ENCODE peak calls at places on chromosome 1, in five cellular contexts. One of them, this sample, is unnamed.

GRCh38 chr1:164360265-164360664 is 198.7 kb upstream of the PBX1 start:
- DNase-seq in HFF-Myc: no peak
- DNase-seq in spleen: no peak
- DNase-seq in BJ: no peak
- DNase-seq in prostate gland: no peak
- DNase-seq in this sample: no peak

GRCh38 chr1:21662426-21663250 is 6.5 kb downstream of the RAP1GAP start:
- DNase-seq in prostate gland: no peak
- DNase-seq in spleen: peak; percentile 27
- DNase-seq in HFF-Myc: no peak
- DNase-seq in BJ: no peak
- DNase-seq in this sample: no peak

GRCh38 chr1:167634435-167634834 is 4.4 kb downstream of the RCSD1 start:
- DNase-seq in BJ: no peak
- DNase-seq in prostate gland: no peak
- DNase-seq in HFF-Myc: no peak
- DNase-seq in spleen: no peak
- DNase-seq in this sample: no peak

GRCh38 chr1:54854376-54855020 is 32.5 kb downstream of the DHCR24 start:
- DNase-seq in BJ: no peak
- DNase-seq in prostate gland: no peak
- DNase-seq in HFF-Myc: no peak
- DNase-seq in spleen: no peak
- DNase-seq in this sample: no peak

GRCh38 chr1:181134543-181135461 is 46.3 kb downstream of the IER5 start:
- DNase-seq in BJ: no peak
- DNase-seq in HFF-Myc: peak; percentile 73
- DNase-seq in spleen: peak; percentile 85
- DNase-seq in prostate gland: peak; percentile 81
- DNase-seq in this sample: no peak

GRCh38 chr1:205374205-205375078 is 17.7 kb upstream of the KLHDC8A start:
- DNase-seq in HFF-Myc: no peak
- DNase-seq in spleen: no peak
- DNase-seq in BJ: peak; percentile 7
- DNase-seq in prostate gland: no peak
- DNase-seq in this sample: no peak

GRCh38 chr1:16387201-16388185 is 20.5 kb downstream of the SZRD1 start:
- DNase-seq in spleen: no peak
- DNase-seq in prostate gland: no peak
- DNase-seq in HFF-Myc: no peak
- DNase-seq in BJ: no peak
- DNase-seq in this sample: no peak

GRCh38 chr1:201268604-201269151 is 14.6 kb upstream of the PKP1 start:
- DNase-seq in BJ: peak; percentile 12
- DNase-seq in HFF-Myc: peak; percentile 44
- DNase-seq in prostate gland: no peak
- DNase-seq in spleen: peak; percentile 62
- DNase-seq in this sample: peak; percentile 52

GRCh38 chr1:12610305-12610935 is 7.6 kb downstream of the DHRS3 start:
- DNase-seq in spleen: no peak
- DNase-seq in HFF-Myc: no peak
- DNase-seq in prostate gland: no peak
- DNase-seq in BJ: no peak
- DNase-seq in this sample: no peak

GRCh38 chr1:93079685-93080141 is 630 bp downstream of the MTF2 start:
- DNase-seq in BJ: no peak
- DNase-seq in prostate gland: peak; percentile 10
- DNase-seq in HFF-Myc: no peak
- DNase-seq in spleen: peak; percentile 79
- DNase-seq in this sample: no peak

GRCh38 chr1:145985502-145986439 is 10.6 kb downstream of the TXNIP start:
- DNase-seq in BJ: no peak
- DNase-seq in prostate gland: no peak
- DNase-seq in HFF-Myc: no peak
- DNase-seq in spleen: no peak
- DNase-seq in this sample: no peak

GRCh38 chr1:78005755-78006154 is 1.0 kb downstream of the DNAJB4 start:
- DNase-seq in BJ: peak; percentile 63
- DNase-seq in prostate gland: peak; percentile 35
- DNase-seq in HFF-Myc: peak; percentile 70
- DNase-seq in spleen: no peak
- DNase-seq in this sample: peak; percentile 77

GRCh38 chr1:53540604-53541262 is 81.5 kb downstream of the DMRTB1 start:
- DNase-seq in spleen: peak; percentile 47
- DNase-seq in BJ: no peak
- DNase-seq in HFF-Myc: no peak
- DNase-seq in prostate gland: no peak
- DNase-seq in this sample: no peak

GRCh38 chr1:11550664-11551283 is 71.8 kb downstream of the DISP3 start:
- DNase-seq in spleen: no peak
- DNase-seq in prostate gland: peak; percentile 51
- DNase-seq in HFF-Myc: peak; percentile 78
- DNase-seq in BJ: peak; percentile 3
- DNase-seq in this sample: peak; percentile 16

GRCh38 chr1:107252271-107252670 is 111.4 kb downstream of the NTNG1 start:
- DNase-seq in prostate gland: no peak
- DNase-seq in BJ: no peak
- DNase-seq in HFF-Myc: no peak
- DNase-seq in spleen: no peak
- DNase-seq in this sample: no peak

GRCh38 chr1:84960371-84960770 is 36.5 kb downstream of the MCOLN2 start:
- DNase-seq in BJ: peak; percentile 81
- DNase-seq in HFF-Myc: no peak
- DNase-seq in spleen: no peak
- DNase-seq in prostate gland: no peak
- DNase-seq in this sample: peak; percentile 52

GRCh38 chr1:115099693-115100050 is 10.4 kb upstream of the TSPAN2 start:
- DNase-seq in spleen: no peak
- DNase-seq in prostate gland: no peak
- DNase-seq in HFF-Myc: no peak
- DNase-seq in BJ: no peak
- DNase-seq in this sample: no peak

GRCh38 chr1:151993734-151994496 is at the start of gene S100A10:
- DNase-seq in spleen: peak; percentile 93
- DNase-seq in HFF-Myc: no peak
- DNase-seq in prostate gland: peak; percentile 70
- DNase-seq in BJ: no peak
- DNase-seq in this sample: no peak

GRCh38 chr1:21734526-21734925 is 48.4 kb downstream of the USP48 start:
- DNase-seq in spleen: no peak
- DNase-seq in BJ: no peak
- DNase-seq in prostate gland: no peak
- DNase-seq in HFF-Myc: no peak
- DNase-seq in this sample: no peak

GRCh38 chr1:8137406-8138244 is 111.5 kb upstream of the ERRFI1 start:
- DNase-seq in spleen: no peak
- DNase-seq in prostate gland: no peak
- DNase-seq in BJ: peak; percentile 98
- DNase-seq in HFF-Myc: peak; percentile 79
- DNase-seq in this sample: peak; percentile 89

GRCh38 chr1:244603498-244603897 is 49.4 kb upstream of the DESI2 start:
- DNase-seq in BJ: no peak
- DNase-seq in prostate gland: no peak
- DNase-seq in HFF-Myc: peak; percentile 14
- DNase-seq in spleen: no peak
- DNase-seq in this sample: peak; percentile 8

GRCh38 chr1:1672181-1672965 is 13.6 kb upstream of the CDK11B start:
- DNase-seq in spleen: peak; percentile 63
- DNase-seq in HFF-Myc: no peak
- DNase-seq in prostate gland: no peak
- DNase-seq in BJ: no peak
- DNase-seq in this sample: no peak

GRCh38 chr1:181087400-181087901 is 1.0 kb upstream of the IER5 start:
- DNase-seq in HFF-Myc: no peak
- DNase-seq in prostate gland: no peak
- DNase-seq in BJ: no peak
- DNase-seq in spleen: no peak
- DNase-seq in this sample: no peak

GRCh38 chr1:51946300-51946699 is 44.2 kb downstream of the RAB3B start:
- DNase-seq in HFF-Myc: no peak
- DNase-seq in BJ: no peak
- DNase-seq in prostate gland: no peak
- DNase-seq in spleen: no peak
- DNase-seq in this sample: no peak

GRCh38 chr1:157994081-157994581 is 686 bp downstream of the KIRREL1 start:
- DNase-seq in BJ: no peak
- DNase-seq in spleen: no peak
- DNase-seq in HFF-Myc: no peak
- DNase-seq in prostate gland: no peak
- DNase-seq in this sample: no peak

GRCh38 chr1:157994704-157995540 is 1.5 kb downstream of the KIRREL1 start:
- DNase-seq in prostate gland: no peak
- DNase-seq in BJ: no peak
- DNase-seq in HFF-Myc: no peak
- DNase-seq in spleen: no peak
- DNase-seq in this sample: no peak

GRCh38 chr1:157992813-157993178 is 649 bp upstream of the KIRREL1 start:
- DNase-seq in spleen: no peak
- DNase-seq in HFF-Myc: no peak
- DNase-seq in prostate gland: no peak
- DNase-seq in BJ: no peak
- DNase-seq in this sample: no peak

GRCh38 chr1:157993179-157994080 is at the start of gene KIRREL1:
- DNase-seq in BJ: no peak
- DNase-seq in prostate gland: peak; percentile 44
- DNase-seq in spleen: peak; percentile 70
- DNase-seq in HFF-Myc: no peak
- DNase-seq in this sample: no peak

DNA sequence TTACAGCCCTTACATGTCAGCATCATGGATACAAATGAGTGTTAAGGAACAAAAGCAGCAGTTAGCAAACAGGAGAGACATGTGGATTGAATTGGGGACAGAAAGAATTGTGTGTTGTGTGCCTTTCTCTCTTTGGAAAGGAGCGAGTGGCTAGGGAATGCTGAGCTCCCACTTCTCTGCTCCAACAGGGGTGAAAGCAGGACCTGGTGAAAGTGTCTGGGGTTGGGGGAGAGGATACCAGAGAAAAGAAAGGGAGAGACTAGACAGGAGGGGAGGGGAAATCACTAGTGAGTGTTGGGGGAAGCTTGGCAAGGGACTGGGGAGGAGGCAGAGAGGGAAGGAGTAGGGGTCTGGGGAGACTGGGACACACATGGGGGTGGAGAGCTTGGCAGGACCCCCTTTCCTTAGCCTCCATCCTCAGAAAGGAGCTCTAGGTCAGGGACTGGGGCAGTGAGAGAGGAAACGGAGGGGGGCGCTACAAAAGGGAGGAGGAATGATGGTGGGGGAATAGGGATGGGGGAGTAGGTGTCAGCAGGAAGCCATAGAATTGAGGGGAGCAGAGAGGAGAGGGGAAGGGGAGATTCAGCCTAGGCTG is 2.2 kb downstream of the KIRREL1 start:
- DNase-seq in prostate gland: no peak
- DNase-seq in BJ: no peak
- DNase-seq in HFF-Myc: no peak
- DNase-seq in spleen: no peak
- DNase-seq in this sample: no peak
- H3K4me3 ChIP-seq in prostate gland: no peak overlapping the region
- H3K4me3 ChIP-seq in BJ: peak overlapping the region; percentile 68
- H3K4me3 ChIP-seq in HFF-Myc: peak overlapping the region; percentile 79
- H3K4me3 ChIP-seq in spleen: no peak overlapping the region
- H3K4me3 ChIP-seq in this sample: peak overlapping the region; percentile 91

GRCh38 chr1:91020486-91020885 is 1.3 kb downstream of the ZNF644 start:
- DNase-seq in prostate gland: no peak
- DNase-seq in spleen: no peak
- DNase-seq in BJ: no peak
- DNase-seq in HFF-Myc: no peak
- DNase-seq in this sample: no peak

GRCh38 chr1:91015358-91015780 is 6.5 kb downstream of the ZNF644 start:
- DNase-seq in spleen: no peak
- DNase-seq in HFF-Myc: no peak
- DNase-seq in BJ: no peak
- DNase-seq in prostate gland: no peak
- DNase-seq in this sample: no peak

GRCh38 chr1:91015794-91016550 is 5.9 kb downstream of the ZNF644 start:
- DNase-seq in prostate gland: no peak
- DNase-seq in spleen: no peak
- DNase-seq in BJ: no peak
- DNase-seq in HFF-Myc: no peak
- DNase-seq in this sample: no peak

GRCh38 chr1:91020967-91021685 is 709 bp downstream of the ZNF644 start:
- DNase-seq in prostate gland: peak; percentile 68
- DNase-seq in BJ: no peak
- DNase-seq in HFF-Myc: no peak
- DNase-seq in spleen: peak; percentile 92
- DNase-seq in this sample: no peak

DNA sequence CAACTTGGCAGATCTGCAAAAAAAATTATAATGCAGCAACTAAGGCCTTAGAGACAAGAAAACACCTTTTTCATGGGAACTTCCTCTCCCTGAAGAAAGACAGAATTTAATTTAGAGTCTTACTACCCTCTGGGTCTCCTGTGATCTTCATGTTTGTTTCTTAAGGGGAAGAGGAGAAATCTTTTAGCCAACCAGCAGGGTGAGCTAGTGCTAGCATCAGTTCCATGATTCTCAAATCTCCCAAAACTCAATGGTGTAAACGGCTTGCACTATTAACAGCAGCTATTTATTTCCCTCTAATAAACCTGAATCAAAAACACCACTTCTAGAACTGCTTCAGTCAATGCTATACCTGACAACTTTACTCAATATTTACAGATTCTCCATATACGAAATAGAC is 3.8 kb downstream of the ZNF644 start:
- DNase-seq in HFF-Myc: no peak
- DNase-seq in BJ: no peak
- DNase-seq in spleen: no peak
- DNase-seq in prostate gland: no peak
- DNase-seq in this sample: no peak
- TF ChIP-seq CTCF in HFF-Myc: peak; percentile 35
- TF ChIP-seq CTCF in BJ: peak; percentile 31
- TF ChIP-seq CTCF in spleen: no peak
- TF ChIP-seq CTCF in prostate gland: no peak
- TF ChIP-seq CTCF in this sample: peak; percentile 29

GRCh38 chr1:13732971-13733667 is 33.1 kb downstream of the PRDM2 start:
- DNase-seq in spleen: no peak
- DNase-seq in BJ: no peak
- DNase-seq in prostate gland: no peak
- DNase-seq in HFF-Myc: no peak
- DNase-seq in this sample: no peak

GRCh38 chr1:13731897-13732296 is 31.9 kb downstream of the PRDM2 start:
- DNase-seq in BJ: no peak
- DNase-seq in HFF-Myc: no peak
- DNase-seq in spleen: no peak
- DNase-seq in prostate gland: no peak
- DNase-seq in this sample: no peak

GRCh38 chr1:13733705-13734104 is 33.7 kb downstream of the PRDM2 start:
- DNase-seq in prostate gland: no peak
- DNase-seq in spleen: no peak
- DNase-seq in HFF-Myc: no peak
- DNase-seq in BJ: no peak
- DNase-seq in this sample: no peak

GRCh38 chr1:13730301-13730700 is 30.3 kb downstream of the PRDM2 start:
- DNase-seq in prostate gland: no peak
- DNase-seq in HFF-Myc: no peak
- DNase-seq in spleen: no peak
- DNase-seq in BJ: no peak
- DNase-seq in this sample: no peak

GRCh38 chr1:13730751-13731482 is 30.9 kb downstream of the PRDM2 start:
- DNase-seq in BJ: no peak
- DNase-seq in HFF-Myc: no peak
- DNase-seq in spleen: peak; percentile 95
- DNase-seq in prostate gland: peak; percentile 13
- DNase-seq in this sample: no peak
- H3K4me3 ChIP-seq in BJ: no peak overlapping the region
- H3K4me3 ChIP-seq in HFF-Myc: no peak overlapping the region
- H3K4me3 ChIP-seq in spleen: no peak overlapping the region
- H3K4me3 ChIP-seq in prostate gland: no peak overlapping the region
- H3K4me3 ChIP-seq in this sample: no peak overlapping the region

GRCh38 chr1:87986154-87986914 is 657.7 kb downstream of the LMO4 start:
- DNase-seq in spleen: no peak
- DNase-seq in HFF-Myc: no peak
- DNase-seq in prostate gland: no peak
- DNase-seq in BJ: no peak
- DNase-seq in this sample: no peak
- TF ChIP-seq CTCF in spleen: no peak
- TF ChIP-seq CTCF in HFF-Myc: no peak
- TF ChIP-seq CTCF in prostate gland: no peak
- TF ChIP-seq CTCF in BJ: no peak
- TF ChIP-seq CTCF in this sample: no peak

This sample was measured in AG09309.